ENCODE peak calls at places on chromosomes 12 and 14, in eight cellular contexts. One of them, this sample, is unnamed.

GRCh38 chr12:96034631-96035282 is 630 bp downstream of the LTA4H start:
- DNase-seq in tibial artery: no peak
- DNase-seq in GM19239: no peak
- DNase-seq in fibroblast of villous mesenchyme: peak
- DNase-seq in mucosa of descending colon: peak
- DNase-seq in AG10803: peak
- DNase-seq in LoVo: peak
- DNase-seq in endothelial cell: peak
- DNase-seq in this sample: no peak

GRCh38 chr12:46266382-46266791 is 2.5 kb downstream of the SLC38A1 start:
- DNase-seq in tibial artery: no peak
- DNase-seq in GM19239: no peak
- DNase-seq in fibroblast of villous mesenchyme: peak
- DNase-seq in mucosa of descending colon: no peak
- DNase-seq in AG10803: peak
- DNase-seq in LoVo: peak
- DNase-seq in endothelial cell: no peak
- DNase-seq in this sample: peak

GRCh38 chr14:62179367-62180018 is 417.3 kb downstream of the SNAPC1 start:
- DNase-seq in tibial artery: no peak
- DNase-seq in GM19239: peak
- DNase-seq in fibroblast of villous mesenchyme: peak
- DNase-seq in mucosa of descending colon: no peak
- DNase-seq in AG10803: peak
- DNase-seq in LoVo: peak
- DNase-seq in endothelial cell: peak
- DNase-seq in this sample: peak

GRCh38 chr14:68781161-68782021 is 11.5 kb downstream of the ZFP36L1 start:
- DNase-seq in tibial artery: no peak
- DNase-seq in GM19239: no peak
- DNase-seq in fibroblast of villous mesenchyme: no peak
- DNase-seq in mucosa of descending colon: peak
- DNase-seq in AG10803: no peak
- DNase-seq in LoVo: no peak
- DNase-seq in endothelial cell: no peak
- DNase-seq in this sample: peak

GRCh38 chr12:66500841-66501240 is 178.0 kb downstream of the GRIP1 start:
- DNase-seq in tibial artery: no peak
- DNase-seq in GM19239: peak
- DNase-seq in fibroblast of villous mesenchyme: no peak
- DNase-seq in mucosa of descending colon: no peak
- DNase-seq in AG10803: no peak
- DNase-seq in LoVo: no peak
- DNase-seq in endothelial cell: no peak
- DNase-seq in this sample: no peak

GRCh38 chr12:79877246-79877645 is 57.7 kb downstream of the PPP1R12A start:
- DNase-seq in tibial artery: no peak
- DNase-seq in GM19239: no peak
- DNase-seq in fibroblast of villous mesenchyme: no peak
- DNase-seq in mucosa of descending colon: no peak
- DNase-seq in AG10803: no peak
- DNase-seq in LoVo: no peak
- DNase-seq in endothelial cell: no peak
- DNase-seq in this sample: no peak

GRCh38 chr14:60327447-60328331 is 78.7 kb downstream of the PPM1A start:
- DNase-seq in tibial artery: no peak
- DNase-seq in GM19239: peak
- DNase-seq in fibroblast of villous mesenchyme: peak
- DNase-seq in mucosa of descending colon: peak
- DNase-seq in AG10803: peak
- DNase-seq in LoVo: peak
- DNase-seq in endothelial cell: peak
- DNase-seq in this sample: no peak

GRCh38 chr12:64714551-64714968 is 44.6 kb downstream of the GNS start:
- DNase-seq in tibial artery: no peak
- DNase-seq in GM19239: no peak
- DNase-seq in fibroblast of villous mesenchyme: no peak
- DNase-seq in mucosa of descending colon: no peak
- DNase-seq in AG10803: no peak
- DNase-seq in LoVo: no peak
- DNase-seq in endothelial cell: no peak
- DNase-seq in this sample: no peak

GRCh38 chr12:106123551-106123991 is 15.2 kb downstream of the NUAK1 start:
- DNase-seq in tibial artery: peak
- DNase-seq in GM19239: no peak
- DNase-seq in fibroblast of villous mesenchyme: peak
- DNase-seq in mucosa of descending colon: no peak
- DNase-seq in AG10803: peak
- DNase-seq in LoVo: peak
- DNase-seq in endothelial cell: no peak
- DNase-seq in this sample: peak

GRCh38 chr12:89206375-89206774 is 145.9 kb downstream of the DUSP6 start:
- DNase-seq in tibial artery: no peak
- DNase-seq in GM19239: no peak
- DNase-seq in fibroblast of villous mesenchyme: no peak
- DNase-seq in mucosa of descending colon: no peak
- DNase-seq in AG10803: no peak
- DNase-seq in LoVo: no peak
- DNase-seq in endothelial cell: no peak
- DNase-seq in this sample: no peak

GRCh38 chr14:99475179-99475578 is 5.5 kb downstream of the SETD3 start:
- DNase-seq in tibial artery: no peak
- DNase-seq in GM19239: no peak
- DNase-seq in fibroblast of villous mesenchyme: peak
- DNase-seq in mucosa of descending colon: no peak
- DNase-seq in AG10803: no peak
- DNase-seq in LoVo: no peak
- DNase-seq in endothelial cell: no peak
- DNase-seq in this sample: no peak

GRCh38 chr14:65414961-65415589 is 2.5 kb downstream of the FUT8 start:
- DNase-seq in tibial artery: no peak
- DNase-seq in GM19239: no peak
- DNase-seq in fibroblast of villous mesenchyme: peak
- DNase-seq in mucosa of descending colon: no peak
- DNase-seq in AG10803: peak
- DNase-seq in LoVo: peak
- DNase-seq in endothelial cell: no peak
- DNase-seq in this sample: no peak

GRCh38 chr12:109888179-109889020 is 8.1 kb upstream of the GLTP start:
- DNase-seq in tibial artery: no peak
- DNase-seq in GM19239: no peak
- DNase-seq in fibroblast of villous mesenchyme: peak
- DNase-seq in mucosa of descending colon: no peak
- DNase-seq in AG10803: peak
- DNase-seq in LoVo: peak
- DNase-seq in endothelial cell: no peak
- DNase-seq in this sample: no peak

GRCh38 chr12:26251600-26251999 is 56.2 kb downstream of the SSPN start:
- DNase-seq in tibial artery: peak
- DNase-seq in GM19239: no peak
- DNase-seq in fibroblast of villous mesenchyme: no peak
- DNase-seq in mucosa of descending colon: no peak
- DNase-seq in AG10803: no peak
- DNase-seq in LoVo: no peak
- DNase-seq in endothelial cell: no peak
- DNase-seq in this sample: no peak

GRCh38 chr12:106684497-106684896 is 90.0 kb upstream of the RIC8B start:
- DNase-seq in tibial artery: no peak
- DNase-seq in GM19239: no peak
- DNase-seq in fibroblast of villous mesenchyme: no peak
- DNase-seq in mucosa of descending colon: no peak
- DNase-seq in AG10803: no peak
- DNase-seq in LoVo: no peak
- DNase-seq in endothelial cell: no peak
- DNase-seq in this sample: peak

GRCh38 chr14:101183376-101184103 is 280.0 kb upstream of the RTL1 start:
- DNase-seq in tibial artery: peak
- DNase-seq in GM19239: no peak
- DNase-seq in fibroblast of villous mesenchyme: peak
- DNase-seq in mucosa of descending colon: no peak
- DNase-seq in AG10803: no peak
- DNase-seq in LoVo: no peak
- DNase-seq in endothelial cell: peak
- DNase-seq in this sample: no peak

GRCh38 chr12:117032593-117033381 is 66.4 kb downstream of the TESC start:
- DNase-seq in tibial artery: peak
- DNase-seq in GM19239: no peak
- DNase-seq in fibroblast of villous mesenchyme: no peak
- DNase-seq in mucosa of descending colon: no peak
- DNase-seq in AG10803: peak
- DNase-seq in LoVo: no peak
- DNase-seq in endothelial cell: no peak
- DNase-seq in this sample: no peak

GRCh38 chr12:123035841-123036240 is 55.4 kb downstream of the ARL6IP4 start:
- DNase-seq in tibial artery: no peak
- DNase-seq in GM19239: no peak
- DNase-seq in fibroblast of villous mesenchyme: no peak
- DNase-seq in mucosa of descending colon: no peak
- DNase-seq in AG10803: no peak
- DNase-seq in LoVo: no peak
- DNase-seq in endothelial cell: no peak
- DNase-seq in this sample: no peak

GRCh38 chr14:104276435-104276834 is 138.0 kb downstream of the KIF26A start:
- DNase-seq in tibial artery: no peak
- DNase-seq in GM19239: no peak
- DNase-seq in fibroblast of villous mesenchyme: no peak
- DNase-seq in mucosa of descending colon: no peak
- DNase-seq in AG10803: peak
- DNase-seq in LoVo: no peak
- DNase-seq in endothelial cell: no peak
- DNase-seq in this sample: no peak

GRCh38 chr14:100438678-100439592 is 115.8 kb downstream of the SLC25A47 start:
- DNase-seq in tibial artery: no peak
- DNase-seq in GM19239: no peak
- DNase-seq in fibroblast of villous mesenchyme: peak
- DNase-seq in mucosa of descending colon: peak
- DNase-seq in AG10803: peak
- DNase-seq in LoVo: peak
- DNase-seq in endothelial cell: no peak
- DNase-seq in this sample: peak

GRCh38 chr14:91154851-91155625 is 41.2 kb downstream of the DGLUCY start:
- DNase-seq in tibial artery: no peak
- DNase-seq in GM19239: no peak
- DNase-seq in fibroblast of villous mesenchyme: peak
- DNase-seq in mucosa of descending colon: peak
- DNase-seq in AG10803: peak
- DNase-seq in LoVo: peak
- DNase-seq in endothelial cell: no peak
- DNase-seq in this sample: peak

GRCh38 chr12:44078273-44078672 is 242.4 kb downstream of the TMEM117 start:
- DNase-seq in tibial artery: no peak
- DNase-seq in GM19239: no peak
- DNase-seq in fibroblast of villous mesenchyme: no peak
- DNase-seq in mucosa of descending colon: no peak
- DNase-seq in AG10803: no peak
- DNase-seq in LoVo: no peak
- DNase-seq in endothelial cell: no peak
- DNase-seq in this sample: no peak

GRCh38 chr12:122974274-122974891 is 661 bp upstream of the OGFOD2 start:
- DNase-seq in tibial artery: peak
- DNase-seq in GM19239: peak
- DNase-seq in fibroblast of villous mesenchyme: peak
- DNase-seq in mucosa of descending colon: peak
- DNase-seq in AG10803: peak
- DNase-seq in LoVo: peak
- DNase-seq in endothelial cell: peak
- DNase-seq in this sample: peak

GRCh38 chr14:102586420-102587119 is 5.9 kb upstream of the RCOR1 start:
- DNase-seq in tibial artery: no peak
- DNase-seq in GM19239: no peak
- DNase-seq in fibroblast of villous mesenchyme: peak
- DNase-seq in mucosa of descending colon: no peak
- DNase-seq in AG10803: peak
- DNase-seq in LoVo: no peak
- DNase-seq in endothelial cell: no peak
- DNase-seq in this sample: no peak

This sample was measured in lower leg skin.